ENCODE peak calls at places on chromosomes 4 and X, in five cellular contexts. C is bronchial epithelial cell; E is amniotic epithelial cell; N is stimulated activated CD4-positive, alpha-beta T cell treated with anti-CD3 and anti-CD28 coated beads, TNF-alpha, amount 100 ng/mL, for 1 hour; P is NCI-H2081. U is an unnamed sample.

GRCh38 chr4:72876946-72877345 is 192.6 kb downstream of the COX18 start:
- DNase-seq in C (no peak), E (no peak), N (no peak), P (no peak), U (no peak)

GRCh38 chr4:1399508-1400190 is 6.6 kb downstream of the NKX1-1 start:
- DNase-seq in C (no peak), E (no peak), N (no peak), P (no peak), U (no peak)

GRCh38 chr4:6499241-6499605 is 26.8 kb upstream of the PPP2R2C start:
- DNase-seq in C (peak), E (no peak), N (no peak), P (no peak), U (no peak)

GRCh38 chr4:149987330-149987751 is 90.9 kb upstream of the DCLK2 start:
- DNase-seq in C (no peak), E (peak), N (no peak), P (peak), U (no peak)

GRCh38 chrX:150841466-150842197 is 56.8 kb downstream of the CD99L2 start:
- DNase-seq in C (peak), E (peak), N (no peak), P (no peak), U (no peak)

GRCh38 chr4:40621229-40621591 is 8.5 kb downstream of the RBM47 start:
- DNase-seq in C (no peak), E (no peak), N (no peak), P (no peak), U (no peak)

GRCh38 chr4:48180234-48180633 is 46.2 kb upstream of the TXK start:
- DNase-seq in C (no peak), E (peak), N (no peak), P (no peak), U (no peak)

GRCh38 chr4:14916554-14917304 is 85.6 kb upstream of the CPEB2 start:
- DNase-seq in C (peak), E (peak), N (no peak), P (no peak), U (no peak)

GRCh38 chrX:153772608-153773217 is 8.1 kb upstream of the SRPK3 start:
- DNase-seq in C (no peak), E (no peak), N (no peak), P (no peak), U (no peak)

GRCh38 chr4:52987401-52988056 is 125.4 kb downstream of the RASL11B start:
- DNase-seq in C (no peak), E (peak), N (no peak), P (no peak), U (no peak)

GRCh38 chr4:176767183-176767582 is 25.5 kb downstream of the VEGFC start:
- DNase-seq in C (no peak), E (no peak), N (no peak), P (no peak), U (no peak)

GRCh38 chr4:184345573-184345922 is 127.9 kb upstream of the ENPP6 start:
- DNase-seq in C (no peak), E (no peak), N (no peak), P (no peak), U (no peak)

GRCh38 chr4:38150021-38150671 is 189.9 kb downstream of the PTTG2 start:
- DNase-seq in C (no peak), E (peak), N (no peak), P (no peak), U (no peak)

GRCh38 chrX:106730385-106730784 is 3.9 kb downstream of the RNF128 start:
- DNase-seq in C (peak), E (peak), N (no peak), P (no peak), U (no peak)

GRCh38 chr4:140684314-140684713 is 71.9 kb downstream of the TBC1D9 start:
- DNase-seq in C (no peak), E (no peak), N (no peak), P (no peak), U (no peak)

GRCh38 chr4:188262464-188262863 is 123.2 kb downstream of the TRIML1 start:
- DNase-seq in C (peak), E (peak), N (no peak), P (no peak), U (no peak)

GRCh38 chr4:106019771-106020170 is 124.5 kb downstream of the NPNT start:
- DNase-seq in C (no peak), E (peak), N (no peak), P (no peak), U (no peak)

GRCh38 chrX:63664083-63664482 is 120.9 kb downstream of the ARHGEF9 start:
- DNase-seq in C (no peak), E (peak), N (no peak), P (no peak), U (no peak)

GRCh38 chr4:123304151-123305021 is 92.2 kb upstream of the SPRY1 start:
- DNase-seq in C (no peak), E (no peak), N (no peak), P (peak), U (peak)

GRCh38 chr4:151236036-151236435 is 40.9 kb upstream of the PRSS48 start:
- DNase-seq in C (no peak), E (no peak), N (no peak), P (no peak), U (no peak)

GRCh38 chrX:151100796-151101195 is 75.6 kb upstream of the GPR50 start:
- DNase-seq in C (no peak), E (no peak), N (no peak), P (no peak), U (no peak)

GRCh38 chrX:149631293-149632165 is at the start of gene TMEM185A:
- DNase-seq in C (no peak), E (peak), N (peak), P (peak), U (peak)

GRCh38 chrX:56783450-56783831 is 54.4 kb downstream of the NBDY start:
- DNase-seq in C (no peak), E (no peak), N (no peak), P (peak), U (no peak)

GRCh38 chrX:97074400-97074799 is 190.7 kb downstream of the RPA4 start:
- DNase-seq in C (peak), E (no peak), N (no peak), P (no peak), U (no peak)

GRCh38 chrX:47562615-47563243 is 1.7 kb downstream of the ARAF start:
- DNase-seq in C (no peak), E (no peak), N (no peak), P (no peak), U (no peak)

GRCh38 chr4:152479428-152480026 is 56.4 kb downstream of the FBXW7 start:
- DNase-seq in C (peak), E (peak), N (no peak), P (no peak), U (no peak)

GRCh38 chr4:166724369-166724768 is 509.9 kb downstream of the SPOCK3 start:
- DNase-seq in C (peak), E (no peak), N (no peak), P (no peak), U (no peak)

GRCh38 chr4:160956875-160957274 is 1206.9 kb downstream of the FSTL5 start:
- DNase-seq in C (no peak), E (no peak), N (no peak), P (no peak), U (no peak)

GRCh38 chr4:110193822-110194761 is 4.3 kb downstream of the ELOVL6 start:
- DNase-seq in C (peak), E (peak), N (peak), P (peak), U (peak)

GRCh38 chrX:349702-350101 is 31.1 kb upstream of the GTPBP6 start:
- DNase-seq in C (no peak), E (no peak), N (no peak), P (no peak), U (no peak)

U was measured in NCI-H524.